ENCODE peak calls at places on chromosomes 4 and X, in four cellular contexts. M is GM12878, W is K562, Y is HepG2. K is an unnamed sample.

GRCh38 chrX:2299871-2300270 is 200.9 kb downstream of the DHRSX start:
- DNase-seq in W (no peak), Y (no peak), M (no peak), K (no peak)

GRCh38 chr4:182142146-182143085 is 100.8 kb upstream of the TENM3 start:
- DNase-seq in W (no peak), Y (no peak), M (no peak), K (no peak)

GRCh38 chrX:12032082-12032481 is 106.2 kb upstream of the FRMPD4 start:
- DNase-seq in W (no peak), Y (no peak), M (no peak), K (no peak)

GRCh38 chrX:144722307-144722706 is 525.0 kb upstream of the SPANXN1 start:
- DNase-seq in W (no peak), M (no peak), Y (no peak), K (no peak)

GRCh38 chr4:147717878-147718277 is 14.0 kb upstream of the ARHGAP10 start:
- DNase-seq in W (no peak), M (no peak), Y (no peak), K (no peak)

GRCh38 chr4:167282171-167282864 is 48.0 kb upstream of the SPOCK3 start:
- DNase-seq in Y (no peak), M (no peak), W (no peak), K (no peak)

GRCh38 chr4:2666722-2667247 is 89.4 kb downstream of the TNIP2 start:
- DNase-seq in Y (no peak), M (no peak), W (no peak), K (no peak)

GRCh38 chrX:150569155-150569477 is 695 bp downstream of the MTM1 start:
- DNase-seq in M (no peak), Y (no peak), W (peak), K (no peak)

GRCh38 chrX:49915352-49916222 is 6.8 kb upstream of the CLCN5 start:
- DNase-seq in Y (peak), W (peak), M (no peak), K (peak)

GRCh38 chr4:121794505-121795192 is 6.5 kb upstream of the EXOSC9 start:
- DNase-seq in Y (peak), W (peak), M (no peak), K (no peak)

GRCh38 chr4:124505211-124505610 is 207.3 kb downstream of the ANKRD50 start:
- DNase-seq in W (no peak), M (no peak), Y (no peak), K (no peak)

GRCh38 chrX:47093248-47093647 is 15.0 kb downstream of the RGN start:
- DNase-seq in Y (no peak), W (peak), M (no peak), K (no peak)

GRCh38 chrX:41145920-41146608 is 60.8 kb downstream of the USP9X start:
- DNase-seq in M (no peak), Y (no peak), W (peak), K (no peak)

GRCh38 chr4:109559625-109559982 is 442 bp upstream of the MCUB start:
- DNase-seq in Y (no peak), M (no peak), W (no peak), K (peak)

GRCh38 chr4:11426716-11427115 is 2.0 kb downstream of the HS3ST1 start:
- DNase-seq in W (no peak), Y (no peak), M (no peak), K (no peak)

GRCh38 chr4:99855677-99856076 is 38.5 kb downstream of the LAMTOR3 start:
- DNase-seq in M (peak), W (no peak), Y (no peak), K (no peak)

GRCh38 chr4:79413032-79413431 is 5.0 kb upstream of the GK2 start:
- DNase-seq in M (no peak), W (no peak), Y (no peak), K (no peak)

GRCh38 chr4:47155907-47156306 is 124.5 kb downstream of the GABRB1 start:
- DNase-seq in M (no peak), W (no peak), Y (no peak), K (no peak)

GRCh38 chr4:148866666-148867065 is 424.5 kb upstream of the NR3C2 start:
- DNase-seq in W (no peak), M (no peak), Y (no peak), K (no peak)

GRCh38 chrX:11137543-11138139 is 26.5 kb downstream of the HCCS start:
- DNase-seq in Y (peak), W (peak), M (no peak), K (no peak)

GRCh38 chr4:15234101-15234500 is 193.7 kb upstream of the C1QTNF7 start:
- DNase-seq in W (no peak), Y (no peak), M (no peak), K (no peak)

GRCh38 chr4:15232725-15233597 is 194.9 kb upstream of the C1QTNF7 start:
- DNase-seq in M (no peak), Y (peak), W (no peak), K (no peak)

GRCh38 chr4:15233626-15234025 is 194.2 kb upstream of the C1QTNF7 start:
- DNase-seq in W (no peak), M (no peak), Y (no peak), K (no peak)

GRCh38 chr4:15231265-15232091 is 196.4 kb upstream of the C1QTNF7 start:
- DNase-seq in Y (peak), M (peak), W (peak), K (peak)

GRCh38 chr4:15234585-15235126 is 193.2 kb upstream of the C1QTNF7 start:
- DNase-seq in W (no peak), M (no peak), Y (no peak), K (no peak)
- TF ChIP-seq BHLHE40 in W (no peak), M (no peak), Y (no peak), K (no peak)

GRCh38 chr4:575281-576141 is 584 bp downstream of the TMEM271 start:
- DNase-seq in M (no peak), W (no peak), Y (no peak), K (peak)
- TF ChIP-seq SP1 in M (no peak), W (no peak), Y (no peak), K (no peak)

DNA sequence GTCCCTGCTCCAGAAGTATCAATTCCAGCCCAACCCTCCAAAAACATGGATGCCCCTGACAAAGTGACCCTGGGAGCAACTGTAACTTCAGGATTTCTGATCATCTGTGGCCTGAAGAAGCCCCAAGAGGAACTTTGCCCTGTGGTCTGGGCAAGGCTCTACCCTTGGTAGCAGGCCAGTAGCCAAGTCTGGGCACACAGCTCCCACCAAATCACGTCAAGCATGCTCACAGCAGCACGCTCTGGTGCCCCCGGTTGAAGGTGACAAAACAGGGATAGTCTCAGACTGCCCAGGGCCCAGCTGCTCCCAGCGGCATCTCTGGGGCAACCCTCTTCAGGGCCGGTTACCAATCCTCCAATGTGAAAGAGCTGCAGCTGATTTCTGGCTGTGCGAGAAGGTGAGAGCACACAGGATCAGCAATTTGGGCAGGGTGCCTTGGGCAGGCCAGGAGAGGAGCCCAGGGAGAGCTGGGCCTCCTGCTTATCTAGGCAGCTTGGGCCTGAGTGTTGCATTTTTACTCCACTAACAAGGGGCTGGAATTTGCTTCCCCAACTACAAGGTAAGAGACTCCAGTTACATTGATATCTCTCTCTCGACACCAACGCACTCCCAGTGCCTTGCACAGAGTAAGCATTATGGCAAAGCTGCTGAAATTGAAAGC is 418.1 kb downstream of the BCOR start:
- DNase-seq in Y (no peak), W (no peak), M (no peak), K (no peak)
- TF ChIP-seq BHLHE40 in Y (no peak), W (no peak), M (no peak), K (no peak)

DNA sequence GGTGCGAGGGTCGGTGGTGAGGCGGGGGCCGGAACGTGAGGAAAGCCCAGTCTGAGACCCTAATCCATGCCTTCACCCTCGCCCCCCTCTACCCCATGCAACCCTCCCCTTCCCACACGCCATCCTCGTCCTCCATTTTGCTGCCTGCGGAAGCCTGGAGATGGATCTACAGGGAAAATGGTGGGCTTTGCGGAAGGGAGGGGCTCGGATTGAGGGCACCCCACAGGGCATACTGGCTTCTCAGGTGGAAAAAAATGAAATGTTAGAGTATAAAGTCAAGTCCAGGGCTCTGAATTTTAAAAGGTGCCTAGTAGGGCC is 819 bp downstream of the BEX4 start:
- DNase-seq in W (peak), M (no peak), Y (no peak), K (peak)
- TF ChIP-seq SP1 in W (no peak), M (no peak), Y (no peak), K (no peak)

DNA sequence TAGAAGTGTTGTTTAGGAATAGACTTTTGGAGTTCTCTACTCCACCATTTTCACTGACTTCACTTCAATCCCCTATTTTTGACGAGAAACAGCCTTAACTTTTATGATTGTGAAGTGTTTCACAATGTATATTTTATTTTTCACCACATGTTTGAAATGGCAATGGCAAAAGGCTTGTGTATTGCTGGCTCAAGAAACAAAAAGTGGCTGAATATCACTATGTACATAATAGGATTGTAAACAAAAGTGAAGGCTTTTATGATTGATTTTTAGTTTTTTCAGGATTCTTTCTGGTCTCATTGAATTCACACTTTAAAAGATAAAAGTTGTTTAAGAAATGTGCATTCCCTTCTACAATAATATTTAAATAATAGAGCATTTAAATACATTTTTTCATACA is 18.2 kb downstream of the MAGEB5 start:
- DNase-seq in Y (no peak), W (no peak), M (no peak), K (no peak)
- TF ChIP-seq BHLHE40 in Y (no peak), W (no peak), M (no peak), K (no peak)

GRCh38 chrX:154375156-154375504 is 696 bp upstream of the FLNA start:
- DNase-seq in Y (no peak), M (no peak), W (no peak), K (no peak)

GRCh38 chrX:154372612-154373022 is 1.8 kb downstream of the FLNA start:
- DNase-seq in W (peak), M (peak), Y (peak), K (no peak)

GRCh38 chrX:154373340-154374306 is 811 bp downstream of the FLNA start:
- DNase-seq in Y (peak), M (peak), W (peak), K (peak)

GRCh38 chrX:154376768-154377167 is 2.3 kb upstream of the EMD start:
- DNase-seq in W (no peak), Y (no peak), M (no peak), K (no peak)

DNA sequence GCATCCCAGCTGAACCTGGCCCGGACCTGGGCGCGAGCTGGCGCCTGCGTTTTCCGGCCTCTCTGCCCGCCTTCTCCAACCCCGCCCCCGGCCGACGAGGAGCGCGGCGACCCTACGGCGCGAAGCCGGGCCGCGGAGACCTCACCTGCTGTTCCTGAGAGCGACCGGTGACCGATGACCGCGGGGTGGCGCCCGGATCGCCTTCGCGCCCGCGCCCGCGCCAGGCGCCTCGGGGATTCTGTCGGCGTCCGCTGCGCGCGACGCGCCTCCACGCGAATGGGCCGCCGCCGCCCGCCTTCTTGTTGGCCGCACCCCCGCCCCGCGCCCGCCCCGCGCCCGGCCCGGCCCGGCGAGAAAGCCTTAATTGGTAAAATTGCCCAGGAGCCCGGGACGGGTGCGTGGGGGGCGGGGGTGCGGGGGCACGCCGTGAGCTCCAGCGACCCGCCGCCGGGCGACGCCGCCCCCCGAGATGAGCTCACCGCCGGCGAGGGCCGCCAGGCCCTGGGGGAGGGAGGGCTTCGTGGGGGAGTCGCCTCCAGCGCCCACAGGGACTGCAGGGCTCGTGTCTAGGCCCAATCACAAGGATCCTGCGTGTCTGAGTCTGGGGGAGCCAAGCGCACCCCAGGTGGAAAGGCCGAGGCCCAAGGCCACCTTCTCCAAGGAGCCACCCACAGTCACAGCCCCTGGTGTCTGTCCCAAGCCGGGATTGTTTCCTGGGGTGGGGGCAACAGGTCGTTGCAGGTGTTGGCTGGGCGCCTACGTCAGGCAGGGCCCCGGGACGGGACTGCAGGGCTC is at the start of gene FLNA:
- DNase-seq in Y (no peak), M (no peak), W (peak), K (no peak)
- TF ChIP-seq SP1 in Y (no peak), M (no peak), W (no peak), K (no peak)

DNA sequence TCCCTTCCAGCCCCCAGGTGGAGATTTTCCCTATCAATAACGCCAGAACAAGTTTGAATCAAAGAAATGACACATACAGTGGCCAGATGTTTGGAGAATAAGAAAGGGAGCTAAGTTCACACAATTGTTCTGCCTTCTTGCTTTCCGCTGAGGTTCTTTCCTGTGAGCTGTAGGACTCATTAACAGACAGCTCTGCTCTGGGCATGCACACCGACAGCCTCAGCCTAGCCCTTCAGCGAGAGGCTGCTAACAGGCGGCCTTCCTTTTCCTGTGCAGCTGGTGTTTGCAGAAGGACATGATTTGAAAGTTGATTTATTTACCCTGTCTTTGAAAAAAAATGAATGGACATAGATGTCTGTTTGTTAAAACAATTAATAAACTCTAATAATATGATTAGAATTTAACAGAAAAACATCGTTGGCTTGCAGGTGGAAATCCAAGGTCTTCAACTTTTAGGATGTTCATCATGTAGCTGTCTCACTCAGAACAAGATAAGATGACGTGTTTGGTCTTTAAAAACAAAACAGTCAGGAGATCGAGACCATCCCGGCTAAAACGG is 183.3 kb downstream of the KDR start:
- DNase-seq in M (no peak), Y (no peak), W (no peak), K (no peak)
- TF ChIP-seq BHLHE40 in M (no peak), Y (no peak), W (no peak), K (no peak)

K was measured in HEK293T.